ENCODE peak calls at places on chromosomes 5 and 9, in eight cellular contexts. Z, X, I, A, T, F, C and U are unnamed samples.

GRCh38 chr5:72459089-72459661 is 48.0 kb downstream of the ZNF366 start:
- DNase-seq in Z (no peak), X (peak), I (no peak), A (no peak), T (no peak), F (no peak), C (no peak), U (peak)

GRCh38 chr5:126534543-126534942 is 60.5 kb downstream of the ALDH7A1 start:
- DNase-seq in Z (no peak), X (no peak), I (no peak), A (no peak), T (no peak), F (no peak), C (no peak), U (no peak)

GRCh38 chr9:94056442-94056974 is 27.8 kb upstream of the PTPDC1 start:
- DNase-seq in Z (no peak), X (peak), I (peak), A (no peak), T (no peak), F (peak), C (no peak), U (peak)

GRCh38 chr5:148457183-148457620 is 73.4 kb downstream of the FBXO38 start:
- DNase-seq in Z (peak), X (no peak), I (peak), A (no peak), T (no peak), F (no peak), C (no peak), U (no peak)

GRCh38 chr9:114361542-114361941 is 26.2 kb downstream of the AKNA start:
- DNase-seq in Z (no peak), X (no peak), I (no peak), A (no peak), T (peak), F (no peak), C (no peak), U (no peak)

GRCh38 chr5:5105531-5105930 is 34.6 kb upstream of the ADAMTS16 start:
- DNase-seq in Z (no peak), X (no peak), I (peak), A (peak), T (no peak), F (peak), C (no peak), U (no peak)

GRCh38 chr5:67020231-67020630 is 176.4 kb downstream of the CD180 start:
- DNase-seq in Z (no peak), X (no peak), I (no peak), A (no peak), T (no peak), F (no peak), C (no peak), U (peak)

GRCh38 chr5:177509361-177509951 is at the start of gene DOK3:
- DNase-seq in Z (peak), X (no peak), I (no peak), A (no peak), T (no peak), F (no peak), C (no peak), U (no peak)

GRCh38 chr9:130963337-130963908 is 24.4 kb upstream of the FIBCD1 start:
- DNase-seq in Z (no peak), X (no peak), I (no peak), A (no peak), T (no peak), F (no peak), C (no peak), U (no peak)

GRCh38 chr5:95983067-95983466 is 21.4 kb upstream of the ELL2 start:
- DNase-seq in Z (no peak), X (no peak), I (no peak), A (no peak), T (no peak), F (no peak), C (no peak), U (no peak)

GRCh38 chr9:114723926-114724325 is 41.9 kb upstream of the TEX48 start:
- DNase-seq in Z (no peak), X (no peak), I (no peak), A (no peak), T (no peak), F (peak), C (no peak), U (peak)

GRCh38 chr9:88852794-88853193 is 138.5 kb upstream of the S1PR3 start:
- DNase-seq in Z (no peak), X (peak), I (peak), A (no peak), T (no peak), F (peak), C (no peak), U (peak)

GRCh38 chr5:96597441-96598020 is 64.6 kb upstream of the CAST start:
- DNase-seq in Z (no peak), X (peak), I (peak), A (peak), T (no peak), F (peak), C (no peak), U (peak)

GRCh38 chr9:33297455-33297854 is 7.1 kb downstream of the NFX1 start:
- DNase-seq in Z (peak), X (no peak), I (no peak), A (no peak), T (peak), F (no peak), C (no peak), U (no peak)

GRCh38 chr5:102223542-102224444 is 72.3 kb downstream of the SLCO4C1 start:
- DNase-seq in Z (peak), X (peak), I (peak), A (peak), T (no peak), F (peak), C (no peak), U (peak)

GRCh38 chr5:31029925-31030324 is 163.6 kb upstream of the CDH6 start:
- DNase-seq in Z (no peak), X (no peak), I (no peak), A (no peak), T (no peak), F (no peak), C (no peak), U (no peak)

GRCh38 chr5:14041528-14042184 is 97.2 kb upstream of the DNAH5 start:
- DNase-seq in Z (no peak), X (no peak), I (peak), A (no peak), T (no peak), F (no peak), C (no peak), U (no peak)

GRCh38 chr5:170612256-170612656 is 108.4 kb downstream of the KCNIP1 start:
- DNase-seq in Z (no peak), X (no peak), I (no peak), A (no peak), T (no peak), F (no peak), C (no peak), U (no peak)

GRCh38 chr9:130459151-130459550 is 14.4 kb downstream of the ASS1 start:
- DNase-seq in Z (no peak), X (peak), I (no peak), A (no peak), T (no peak), F (no peak), C (no peak), U (no peak)

GRCh38 chr9:109118802-109119438 is 827 bp downstream of the TMEM245 start:
- DNase-seq in Z (peak), X (peak), I (no peak), A (no peak), T (peak), F (no peak), C (no peak), U (peak)

GRCh38 chr9:109121218-109121796 is 1.6 kb upstream of the TMEM245 start:
- DNase-seq in Z (no peak), X (no peak), I (no peak), A (no peak), T (no peak), F (no peak), C (no peak), U (no peak)

GRCh38 chr9:109117856-109118801 is 1.6 kb downstream of the TMEM245 start:
- DNase-seq in Z (no peak), X (peak), I (peak), A (no peak), T (no peak), F (peak), C (peak), U (peak)

GRCh38 chr9:109119439-109120203 is at the start of gene TMEM245:
- DNase-seq in Z (peak), X (peak), I (peak), A (peak), T (peak), F (peak), C (peak), U (peak)

GRCh38 chr9:109120204-109120789 is 550 bp upstream of the TMEM245 start:
- DNase-seq in Z (no peak), X (no peak), I (no peak), A (no peak), T (no peak), F (no peak), C (no peak), U (no peak)
- H3K4me3 ChIP-seq in Z (peak), X (no peak), I (peak), A (peak), T (no peak), F (peak), C (no peak), U (no peak)

GRCh38 chr9:35341021-35341420 is 148.9 kb upstream of the RUSC2 start:
- DNase-seq in Z (no peak), X (no peak), I (no peak), A (no peak), T (no peak), F (no peak), C (no peak), U (no peak)
- H3K4me3 ChIP-seq in Z (no peak), X (no peak), I (no peak), A (no peak), T (peak), F (no peak), C (no peak), U (no peak)

DNA sequence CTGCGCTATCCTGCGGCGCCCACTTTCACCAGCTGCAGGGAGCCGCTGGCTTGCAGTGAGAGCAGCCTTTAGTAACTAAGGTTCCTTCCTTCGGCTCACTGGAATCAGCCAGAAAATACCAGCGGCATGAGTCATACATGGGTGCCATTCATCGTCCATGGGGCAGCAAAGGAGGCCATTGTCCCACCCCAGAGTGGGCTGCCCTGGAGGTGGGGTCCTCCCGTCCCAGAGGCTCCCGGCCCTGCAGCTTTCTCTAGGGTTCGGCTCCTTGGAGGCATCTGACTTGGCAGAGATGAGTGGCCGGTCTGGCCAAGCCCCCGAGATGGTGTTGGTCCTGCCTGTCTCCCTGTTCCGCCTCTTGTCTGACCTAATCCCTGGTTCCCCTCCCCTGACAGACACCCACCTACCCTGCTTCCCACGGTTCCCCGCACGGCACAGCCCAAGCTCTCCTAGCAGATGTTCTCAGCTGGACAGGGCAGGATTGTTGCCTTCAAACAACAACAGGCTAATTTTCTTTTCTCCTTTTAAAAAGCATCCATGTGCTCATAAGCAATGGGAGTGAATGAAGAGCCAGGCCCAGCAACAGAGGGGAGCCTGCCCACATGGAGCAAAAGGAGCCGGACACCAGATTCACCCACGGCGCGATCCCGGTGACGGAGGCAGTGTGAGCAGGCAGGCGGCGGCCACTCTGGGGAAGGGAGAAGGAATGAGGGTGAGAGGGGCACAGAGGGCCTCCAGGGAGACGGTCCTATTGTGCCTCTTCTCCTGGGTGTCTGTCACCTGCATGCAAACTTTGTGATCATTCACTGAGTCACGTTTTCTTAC is 97.0 kb upstream of the COL5A1 start:
- DNase-seq in Z (no peak), X (peak), I (peak), A (no peak), T (peak), F (peak), C (no peak), U (peak)
- H3K4me3 ChIP-seq in Z (no peak), X (no peak), I (no peak), A (no peak), T (no peak), F (no peak), C (no peak), U (no peak)

DNA sequence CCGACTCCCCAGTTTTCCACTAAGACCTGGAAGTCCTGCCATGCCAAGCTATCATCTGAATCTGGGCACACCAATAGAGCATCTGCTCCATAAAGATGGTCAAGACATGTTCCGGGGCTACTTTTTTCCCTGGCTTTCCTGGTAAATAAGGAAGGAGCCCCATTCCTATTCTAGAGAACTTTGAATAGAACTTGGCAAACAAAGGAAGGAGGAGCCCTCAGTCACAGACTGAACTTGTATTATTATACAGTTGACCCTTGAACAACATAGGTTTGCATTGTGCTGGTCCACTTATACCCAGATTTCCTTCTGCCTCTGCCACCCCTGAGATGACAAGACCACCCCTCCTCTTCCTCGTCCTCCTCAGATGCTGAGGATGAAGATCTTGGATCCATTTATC is 182.9 kb downstream of the CCDC192 start:
- DNase-seq in Z (no peak), X (no peak), I (no peak), A (no peak), T (no peak), F (no peak), C (no peak), U (no peak)
- H3K4me3 ChIP-seq in Z (no peak), X (no peak), I (no peak), A (no peak), T (no peak), F (no peak), C (no peak), U (no peak)

DNA sequence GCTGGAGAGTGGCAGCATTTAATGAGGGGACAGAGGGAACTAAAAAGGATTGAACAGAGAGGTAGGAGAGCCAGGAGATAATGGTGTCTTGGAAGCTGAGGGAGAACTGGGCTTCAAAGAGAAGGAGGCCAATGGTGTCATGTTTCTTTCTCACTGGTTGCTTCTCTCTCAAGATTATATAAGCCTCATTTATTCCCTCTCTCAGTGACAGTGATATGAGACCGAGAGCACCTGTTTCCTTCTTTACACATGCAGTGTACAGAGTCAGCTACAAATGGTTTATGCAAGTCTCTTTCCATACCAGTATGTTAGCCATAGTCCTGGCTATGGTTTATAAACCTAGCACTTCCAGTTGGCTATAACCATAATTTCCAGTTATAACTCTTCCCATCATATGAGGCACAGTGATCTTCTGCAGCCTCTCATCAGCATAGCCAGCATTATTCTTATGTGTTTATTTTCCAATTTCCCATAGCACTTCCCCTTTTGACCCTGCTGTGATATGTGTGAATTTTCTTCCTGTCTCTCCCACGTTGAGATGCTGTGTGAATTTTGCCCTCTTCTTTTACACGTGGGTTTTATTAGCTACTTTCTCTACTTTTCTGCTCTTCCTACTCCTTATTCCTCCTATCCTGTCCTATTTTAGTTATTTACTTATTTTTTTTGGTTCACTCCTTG is 71.2 kb downstream of the UNC13B start:
- DNase-seq in Z (no peak), X (no peak), I (no peak), A (no peak), T (no peak), F (no peak), C (no peak), U (no peak)
- H3K4me3 ChIP-seq in Z (no peak), X (no peak), I (no peak), A (no peak), T (no peak), F (no peak), C (no peak), U (no peak)

DNA sequence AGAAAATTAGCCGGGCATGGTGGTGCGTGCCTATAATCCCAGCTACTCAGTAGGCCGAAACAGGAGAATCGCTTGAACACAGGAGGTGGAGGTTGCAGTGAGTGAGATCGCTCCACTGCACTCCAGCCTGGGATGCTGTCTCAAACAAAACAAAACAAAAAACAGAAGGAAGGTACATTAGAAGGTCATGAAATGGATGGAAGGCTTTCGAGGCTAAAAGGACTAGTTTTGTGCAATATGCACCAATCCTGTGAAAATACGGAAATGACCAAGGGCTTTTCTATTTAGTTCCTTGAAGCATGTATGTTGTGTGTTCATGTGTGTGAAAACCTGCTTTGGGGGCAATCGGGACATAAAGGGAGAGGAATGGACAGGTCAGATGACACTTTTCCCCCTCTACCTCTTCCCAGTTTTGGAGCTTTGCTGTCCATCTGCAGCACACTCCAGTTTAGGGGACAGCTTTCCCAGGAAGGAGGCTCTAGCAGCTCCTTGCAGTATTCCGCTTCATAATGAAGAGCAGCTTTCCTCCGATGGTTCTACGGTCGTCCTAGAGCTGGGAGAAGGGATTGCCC is 15.0 kb downstream of the SPRY4 start:
- DNase-seq in Z (no peak), X (no peak), I (no peak), A (no peak), T (no peak), F (no peak), C (no peak), U (no peak)
- H3K4me3 ChIP-seq in Z (no peak), X (no peak), I (no peak), A (no peak), T (no peak), F (no peak), C (no peak), U (no peak)

GRCh38 chr9:120808931-120809330 is 15.7 kb upstream of the FBXW2 start:
- DNase-seq in Z (no peak), X (no peak), I (no peak), A (no peak), T (no peak), F (no peak), C (no peak), U (no peak)
- H3K4me3 ChIP-seq in Z (no peak), X (no peak), I (no peak), A (no peak), T (no peak), F (no peak), C (no peak), U (no peak)

DNA sequence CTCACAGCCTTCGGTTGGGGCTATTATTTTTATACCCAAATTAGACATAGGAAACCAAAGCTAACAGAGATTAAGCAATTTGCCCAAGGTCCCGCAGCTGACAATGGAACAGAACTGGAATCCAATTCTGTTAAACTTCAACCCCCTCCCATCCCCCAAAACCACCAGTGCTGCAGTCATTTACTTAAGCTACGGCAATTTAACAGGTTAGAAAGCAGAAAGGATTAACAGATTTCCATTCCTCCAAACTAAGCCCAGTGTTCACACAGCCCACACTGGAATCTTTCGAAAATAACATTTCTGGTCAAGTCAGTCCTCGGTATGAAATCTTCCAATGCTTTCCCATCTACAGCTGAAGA is 1023.1 kb upstream of the DMAC1 start:
- DNase-seq in Z (no peak), X (no peak), I (no peak), A (no peak), T (no peak), F (no peak), C (no peak), U (no peak)
- H3K4me3 ChIP-seq in Z (no peak), X (no peak), I (no peak), A (no peak), T (no peak), F (no peak), C (no peak), U (no peak)

DNA sequence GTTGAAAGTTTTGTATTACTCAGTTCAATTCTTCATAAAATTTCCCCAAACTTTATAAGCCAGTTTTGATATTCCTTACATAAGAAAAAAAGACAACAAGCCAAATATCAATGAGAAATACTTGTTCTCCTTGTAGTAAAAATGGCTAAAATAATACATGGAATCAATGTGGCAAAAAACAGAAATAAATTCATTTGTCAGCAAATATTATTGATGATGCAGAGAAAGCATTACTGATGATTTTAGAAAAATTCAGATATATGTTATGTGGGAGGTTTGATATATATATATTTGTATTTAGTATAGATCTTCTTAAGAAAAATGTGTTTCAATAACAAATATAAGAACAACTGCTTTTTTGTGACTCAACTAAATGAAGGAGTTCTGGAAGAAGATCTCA is 127.0 kb upstream of the PUM3 start:
- DNase-seq in Z (no peak), X (no peak), I (no peak), A (no peak), T (no peak), F (no peak), C (no peak), U (no peak)
- H3K4me3 ChIP-seq in Z (no peak), X (no peak), I (no peak), A (no peak), T (no peak), F (no peak), C (no peak), U (no peak)

GRCh38 chr9:90658783-90659182 is 16.2 kb upstream of the DIRAS2 start:
- DNase-seq in Z (no peak), X (no peak), I (no peak), A (no peak), T (no peak), F (no peak), C (no peak), U (no peak)
- H3K4me3 ChIP-seq in Z (no peak), X (no peak), I (no peak), A (no peak), T (no peak), F (no peak), C (no peak), U (no peak)